ENCODE peak calls at places on chromosomes 12 and 14, in ten cellular contexts. J, E, P, Y, S, Z, T, G, K and F are unnamed samples.

GRCh38 chr12:125029756-125030358 is 35.4 kb upstream of the AACS start:
- DNase-seq in J (no peak), E (no peak), P (no peak), Y (no peak), S (no peak), Z (peak), T (no peak), G (peak), K (no peak), F (no peak)

GRCh38 chr12:100845095-100845494 is 50.5 kb downstream of the ANO4 start:
- DNase-seq in J (no peak), E (no peak), P (no peak), Y (no peak), S (no peak), Z (no peak), T (no peak), G (no peak), K (no peak), F (no peak)

GRCh38 chr12:19183121-19183838 is 53.7 kb downstream of the PLEKHA5 start:
- DNase-seq in J (no peak), E (no peak), P (no peak), Y (no peak), S (peak), Z (peak), T (no peak), G (no peak), K (no peak), F (no peak)

GRCh38 chr12:103469716-103470115 is 26.1 kb downstream of the C12orf42 start:
- DNase-seq in J (no peak), E (no peak), P (no peak), Y (no peak), S (no peak), Z (no peak), T (no peak), G (no peak), K (no peak), F (no peak)

GRCh38 chr14:55306938-55307589 is 35.8 kb downstream of the FBXO34 start:
- DNase-seq in J (no peak), E (no peak), P (no peak), Y (no peak), S (no peak), Z (no peak), T (no peak), G (no peak), K (peak), F (no peak)

GRCh38 chr12:116159175-116159574 is 118.3 kb downstream of the MED13L start:
- DNase-seq in J (no peak), E (no peak), P (no peak), Y (no peak), S (no peak), Z (peak), T (no peak), G (peak), K (no peak), F (no peak)

GRCh38 chr12:109759076-109759420 is 45.4 kb downstream of the FAM222A start:
- DNase-seq in J (no peak), E (no peak), P (no peak), Y (no peak), S (no peak), Z (no peak), T (no peak), G (no peak), K (no peak), F (no peak)

GRCh38 chr12:84561362-84561761 is 351.2 kb downstream of the SLC6A15 start:
- DNase-seq in J (no peak), E (no peak), P (no peak), Y (no peak), S (peak), Z (peak), T (no peak), G (no peak), K (no peak), F (peak)

GRCh38 chr14:76876076-76876475 is 49.9 kb downstream of the LRRC74A start:
- DNase-seq in J (peak), E (peak), P (peak), Y (peak), S (peak), Z (peak), T (peak), G (peak), K (peak), F (peak)

GRCh38 chr12:45234134-45234865 is 18.4 kb downstream of the ANO6 start:
- DNase-seq in J (no peak), E (peak), P (peak), Y (no peak), S (peak), Z (peak), T (no peak), G (peak), K (no peak), F (peak)

GRCh38 chr14:93103392-93104080 is 12.2 kb downstream of the ITPK1 start:
- DNase-seq in J (peak), E (peak), P (no peak), Y (peak), S (no peak), Z (peak), T (no peak), G (peak), K (peak), F (no peak)

GRCh38 chr14:68970096-68970612 is 8.9 kb downstream of the ACTN1 start:
- DNase-seq in J (no peak), E (no peak), P (no peak), Y (no peak), S (no peak), Z (no peak), T (no peak), G (peak), K (no peak), F (no peak)

GRCh38 chr12:52847335-52848102 is 1.3 kb downstream of the KRT78 start:
- DNase-seq in J (no peak), E (no peak), P (peak), Y (no peak), S (peak), Z (peak), T (no peak), G (peak), K (no peak), F (peak)

GRCh38 chr14:100654814-100655795 is 67.9 kb upstream of the BEGAIN start:
- DNase-seq in J (peak), E (no peak), P (peak), Y (peak), S (peak), Z (no peak), T (no peak), G (no peak), K (peak), F (peak)

GRCh38 chr14:52241102-52241793 is 26.2 kb upstream of the PTGDR start:
- DNase-seq in J (no peak), E (no peak), P (no peak), Y (no peak), S (peak), Z (peak), T (no peak), G (peak), K (no peak), F (peak)

GRCh38 chr12:52207106-52207505 is 15.3 kb upstream of the KRT80 start:
- DNase-seq in J (no peak), E (no peak), P (no peak), Y (no peak), S (no peak), Z (no peak), T (no peak), G (no peak), K (no peak), F (no peak)

GRCh38 chr14:59044707-59045106 is 143.8 kb upstream of the DAAM1 start:
- DNase-seq in J (no peak), E (no peak), P (no peak), Y (no peak), S (no peak), Z (no peak), T (no peak), G (no peak), K (no peak), F (no peak)

GRCh38 chr14:95044463-95045254 is 112.7 kb downstream of the DICER1 start:
- DNase-seq in J (no peak), E (no peak), P (peak), Y (no peak), S (no peak), Z (no peak), T (no peak), G (no peak), K (no peak), F (no peak)

GRCh38 chr12:40208707-40209106 is 16.1 kb upstream of the LRRK2 start:
- DNase-seq in J (no peak), E (no peak), P (no peak), Y (no peak), S (no peak), Z (no peak), T (no peak), G (no peak), K (no peak), F (no peak)

GRCh38 chr12:79414252-79414651 is 276.5 kb downstream of the PAWR start:
- DNase-seq in J (no peak), E (no peak), P (no peak), Y (no peak), S (no peak), Z (no peak), T (no peak), G (no peak), K (no peak), F (no peak)

GRCh38 chr14:85380891-85381290 is 149.1 kb upstream of the FLRT2 start:
- DNase-seq in J (no peak), E (no peak), P (no peak), Y (no peak), S (peak), Z (peak), T (no peak), G (no peak), K (no peak), F (peak)

GRCh38 chr14:100297320-100298300 is 8.6 kb downstream of the SLC25A29 start:
- DNase-seq in J (peak), E (no peak), P (no peak), Y (no peak), S (peak), Z (peak), T (no peak), G (peak), K (no peak), F (peak)

GRCh38 chr14:64766430-64767151 is 62.4 kb downstream of the PLEKHG3 start:
- DNase-seq in J (no peak), E (no peak), P (peak), Y (no peak), S (no peak), Z (no peak), T (no peak), G (no peak), K (no peak), F (no peak)

GRCh38 chr14:70181276-70181675 is 7.5 kb downstream of the SLC8A3 start:
- DNase-seq in J (no peak), E (no peak), P (no peak), Y (no peak), S (no peak), Z (no peak), T (no peak), G (no peak), K (no peak), F (no peak)

GRCh38 chr12:48927261-48927660 is 2.0 kb upstream of the FKBP11 start:
- DNase-seq in J (no peak), E (no peak), P (no peak), Y (no peak), S (no peak), Z (peak), T (no peak), G (peak), K (no peak), F (no peak)

GRCh38 chr14:63155511-63156189 is 48.6 kb upstream of the RHOJ start:
- DNase-seq in J (no peak), E (peak), P (no peak), Y (no peak), S (no peak), Z (peak), T (no peak), G (peak), K (no peak), F (no peak)

GRCh38 chr14:81269100-81269978 is 48.6 kb upstream of the GTF2A1 start:
- DNase-seq in J (peak), E (peak), P (peak), Y (no peak), S (peak), Z (peak), T (no peak), G (peak), K (peak), F (peak)

GRCh38 chr12:130162267-130162666 is at the start of gene FZD10:
- DNase-seq in J (no peak), E (no peak), P (peak), Y (peak), S (peak), Z (no peak), T (no peak), G (no peak), K (no peak), F (peak)

GRCh38 chr12:77324763-77325468 is 259.5 kb upstream of the E2F7 start:
- DNase-seq in J (peak), E (peak), P (peak), Y (peak), S (peak), Z (peak), T (no peak), G (peak), K (peak), F (peak)

GRCh38 chr12:56874821-56875220 is 59.4 kb downstream of the SDR9C7 start:
- DNase-seq in J (no peak), E (no peak), P (peak), Y (no peak), S (no peak), Z (no peak), T (no peak), G (no peak), K (no peak), F (no peak)

GRCh38 chr12:66269757-66270383 is 32.4 kb upstream of the HELB start:
- DNase-seq in J (peak), E (peak), P (peak), Y (no peak), S (peak), Z (peak), T (no peak), G (peak), K (peak), F (peak)

GRCh38 chr14:71380271-71380670 is 473.0 kb downstream of the PCNX1 start:
- DNase-seq in J (no peak), E (no peak), P (no peak), Y (no peak), S (peak), Z (peak), T (no peak), G (peak), K (no peak), F (peak)

GRCh38 chr12:101962486-101962885 is 85.1 kb downstream of the DRAM1 start:
- DNase-seq in J (no peak), E (no peak), P (no peak), Y (no peak), S (no peak), Z (no peak), T (no peak), G (no peak), K (no peak), F (peak)

GRCh38 chr12:109597795-109598427 is 24.3 kb downstream of the MVK start:
- DNase-seq in J (peak), E (peak), P (peak), Y (peak), S (peak), Z (peak), T (peak), G (peak), K (peak), F (peak)

GRCh38 chr14:106286697-106287290 is 760.4 kb downstream of the TMEM121 start:
- DNase-seq in J (peak), E (no peak), P (peak), Y (peak), S (no peak), Z (no peak), T (no peak), G (no peak), K (no peak), F (no peak)

GRCh38 chr14:51093371-51094281 is 1.3 kb downstream of the TRIM9 start:
- DNase-seq in J (peak), E (no peak), P (peak), Y (peak), S (no peak), Z (peak), T (peak), G (no peak), K (peak), F (no peak)

GRCh38 chr14:58315606-58316005 is 17.3 kb downstream of the ARID4A start:
- DNase-seq in J (no peak), E (peak), P (no peak), Y (no peak), S (no peak), Z (peak), T (no peak), G (peak), K (no peak), F (peak)